ENCODE peak calls at places on chromosome 20, in four cellular contexts. X is left ventricle myocardium inferior, R is lower lobe of right lung, Q is MM.1S. H is an unnamed sample. For H3K27me3, the result is how much of the 10 kb centered on the place peaks cover.

GRCh38 chr20:50664248-50664647 is 27.1 kb downstream of the RIPOR3 start:
- DNase-seq in X (peak), R (no peak), Q (no peak), H (no peak)

GRCh38 chr20:3479025-3479424 is 8.2 kb downstream of the ATRN start:
- DNase-seq in X (no peak), R (no peak), Q (no peak), H (no peak)

GRCh38 chr20:63129376-63129965 is 86.5 kb downstream of the YTHDF1 start:
- DNase-seq in X (no peak), R (no peak), Q (no peak), H (no peak)

GRCh38 chr20:34938466-34939163 is 17.0 kb downstream of the GSS start:
- DNase-seq in X (peak), R (peak), Q (no peak), H (no peak)

GRCh38 chr20:15362849-15363248 is 1025.4 kb upstream of the FLRT3 start:
- DNase-seq in X (no peak), R (no peak), Q (no peak), H (no peak)

GRCh38 chr20:1752045-1752444 is 94.5 kb upstream of the SIRPG start:
- DNase-seq in X (no peak), R (no peak), Q (no peak), H (no peak)

GRCh38 chr20:16729565-16730460 is at the start of gene SNRPB2:
- DNase-seq in X (peak), R (peak), Q (peak), H (peak)

GRCh38 chr20:32152421-32153155 is 43.1 kb downstream of the TM9SF4 start:
- DNase-seq in X (no peak), R (no peak), Q (no peak), H (no peak)

GRCh38 chr20:23341073-23341472 is 9.5 kb upstream of the NXT1 start:
- DNase-seq in X (no peak), R (no peak), Q (no peak), H (no peak)

GRCh38 chr20:2109425-2110210 is 8.0 kb downstream of the STK35 start:
- DNase-seq in X (peak), R (no peak), Q (no peak), H (no peak)

GRCh38 chr20:2932497-2932896 is 59.2 kb downstream of the PTPRA start:
- DNase-seq in X (no peak), R (no peak), Q (no peak), H (no peak)

GRCh38 chr20:47262365-47263013 is 94.0 kb downstream of the ZMYND8 start:
- DNase-seq in X (no peak), R (no peak), Q (peak), H (no peak)

GRCh38 chr20:23043376-23043775 is 6.1 kb downstream of the THBD start:
- DNase-seq in X (no peak), R (no peak), Q (no peak), H (no peak)

GRCh38 chr20:36305602-36306556 is at the start of gene DLGAP4:
- DNase-seq in X (no peak), R (no peak), Q (no peak), H (no peak)

GRCh38 chr20:4217349-4217761 is 202.0 kb upstream of the RNF24 start:
- DNase-seq in X (peak), R (no peak), Q (no peak), H (no peak)

GRCh38 chr20:38270869-38271608 is 10.5 kb upstream of the KIAA1755 start:
- DNase-seq in X (peak), R (no peak), Q (no peak), H (peak)

GRCh38 chr20:36544134-36545018 is 3.1 kb downstream of the MYL9 start:
- DNase-seq in X (peak), R (peak), Q (no peak), H (no peak)

GRCh38 chr20:50516935-50517816 is 7.0 kb downstream of the PTPN1 start:
- DNase-seq in X (no peak), R (no peak), Q (no peak), H (no peak)

GRCh38 chr20:62951896-62952372 is 575 bp upstream of the SLC17A9 start:
- DNase-seq in X (no peak), R (peak), Q (no peak), H (no peak)

GRCh38 chr20:16611832-16612231 is 38.6 kb upstream of the KIF16B start:
- DNase-seq in X (no peak), R (no peak), Q (no peak), H (no peak)

GRCh38 chr20:50592282-50593004 is 82.3 kb downstream of the PTPN1 start:
- DNase-seq in X (peak), R (peak), Q (no peak), H (no peak)

GRCh38 chr20:45346851-45347250 is 1.4 kb downstream of the SDC4 start:
- DNase-seq in X (no peak), R (no peak), Q (no peak), H (no peak)

GRCh38 chr20:2086177-2086979 is 15.2 kb upstream of the STK35 start:
- DNase-seq in X (no peak), R (no peak), Q (no peak), H (no peak)

GRCh38 chr20:38450412-38450975 is 15.4 kb upstream of the SNHG17 start:
- DNase-seq in X (no peak), R (no peak), Q (no peak), H (no peak)

GRCh38 chr20:38730167-38730988 is 6.1 kb downstream of the SLC32A1 start:
- DNase-seq in X (no peak), R (no peak), Q (no peak), H (no peak)

GRCh38 chr20:45368221-45368980 is 5.4 kb downstream of the SYS1 start:
- DNase-seq in X (no peak), R (peak), Q (peak), H (no peak)

GRCh38 chr20:37922016-37922415 is 19.1 kb downstream of the VSTM2L start:
- DNase-seq in X (no peak), R (no peak), Q (no peak), H (no peak)

GRCh38 chr20:51312480-51312783 is 230.1 kb downstream of the NFATC2 start:
- DNase-seq in X (no peak), R (no peak), Q (no peak), H (no peak)

GRCh38 chr20:53214392-53214791 is 242.2 kb downstream of the TSHZ2 start:
- DNase-seq in X (no peak), R (no peak), Q (no peak), H (no peak)
- H3K4me3 ChIP-seq in X (no peak), R (no peak), Q (no peak), H (no peak)

GRCh38 chr20:48921168-48921882 is at the start of gene ARFGEF2:
- DNase-seq in X (peak), R (peak), Q (peak), H (no peak)
- TF ChIP-seq CTCF in X (peak), R (no peak), Q (no peak), H (no peak)

GRCh38 chr20:39850236-39850635 is 838.8 kb downstream of the MAFB start:
- DNase-seq in X (no peak), R (no peak), Q (no peak), H (no peak)
- H3K27me3 ChIP-seq in X (under half), R (under half), Q (under half), H (under half)

DNA sequence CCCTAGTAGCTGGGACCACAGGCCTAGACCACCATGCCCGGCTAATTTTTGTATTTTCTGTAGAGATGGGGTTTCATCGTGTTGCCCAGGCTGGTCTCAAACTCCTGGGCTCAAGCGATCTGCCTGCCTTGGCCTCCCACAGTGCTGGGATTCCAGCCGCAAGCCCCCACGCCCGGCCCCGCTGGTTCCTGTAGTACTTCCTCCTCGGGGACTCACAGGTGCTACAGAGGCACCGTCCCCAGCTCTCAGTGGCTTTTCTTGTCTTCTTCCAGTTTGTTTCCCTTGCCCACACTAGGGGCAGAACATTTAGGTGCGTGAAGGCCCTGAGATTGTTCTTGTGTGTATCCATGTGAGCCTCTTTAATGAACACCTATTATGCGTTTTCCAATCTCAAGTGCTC is 773 bp upstream of the ZBP1 start:
- DNase-seq in X (no peak), R (no peak), Q (peak), H (no peak)
- H3K4me3 ChIP-seq in X (no peak), R (no peak), Q (peak), H (no peak)

GRCh38 chr20:25245461-25245860 is 2.4 kb upstream of the PYGB start:
- DNase-seq in X (no peak), R (no peak), Q (no peak), H (no peak)

GRCh38 chr20:25246182-25246943 is 1.5 kb upstream of the PYGB start:
- DNase-seq in X (no peak), R (no peak), Q (peak), H (no peak)

GRCh38 chr20:25248501-25249172 is 752 bp downstream of the PYGB start:
- DNase-seq in X (peak), R (no peak), Q (peak), H (no peak)

GRCh38 chr20:25247666-25248500 is at the start of gene PYGB:
- DNase-seq in X (peak), R (peak), Q (peak), H (peak)

GRCh38 chr20:25247100-25247665 is 702 bp upstream of the PYGB start:
- DNase-seq in X (peak), R (peak), Q (peak), H (no peak)
- TF ChIP-seq CTCF in X (peak), R (peak), Q (peak), H (peak)

GRCh38 chr20:49480236-49480635 is 2.2 kb downstream of the KCNB1 start:
- DNase-seq in X (no peak), R (no peak), Q (no peak), H (no peak)

GRCh38 chr20:49478266-49478665 is 4.2 kb downstream of the KCNB1 start:
- DNase-seq in X (no peak), R (no peak), Q (no peak), H (no peak)

GRCh38 chr20:49481116-49481515 is 1.4 kb downstream of the KCNB1 start:
- DNase-seq in X (no peak), R (no peak), Q (no peak), H (no peak)

GRCh38 chr20:49478754-49479689 is 3.4 kb downstream of the KCNB1 start:
- DNase-seq in X (no peak), R (no peak), Q (no peak), H (no peak)

DNA sequence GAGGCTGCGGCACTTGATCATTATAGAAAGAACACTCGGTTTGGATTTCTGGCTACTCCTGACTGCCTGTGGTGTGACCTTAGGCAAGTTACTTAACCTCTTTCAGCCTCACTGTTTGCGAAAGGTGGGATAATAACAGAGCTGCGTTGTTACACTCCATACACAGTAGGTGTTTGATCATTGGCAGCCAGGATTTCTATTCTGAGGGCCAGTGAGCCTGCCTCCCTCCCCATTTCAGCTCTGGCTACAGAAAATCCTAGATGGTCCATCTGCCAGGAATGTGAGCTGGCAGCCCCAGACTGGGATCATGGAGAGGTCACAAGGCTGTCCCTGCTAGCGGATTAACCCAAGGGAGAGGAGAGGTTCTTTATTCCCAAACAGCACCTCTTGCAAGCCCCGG is 2.7 kb downstream of the KCNB1 start:
- DNase-seq in X (no peak), R (no peak), Q (no peak), H (no peak)
- H3K27me3 ChIP-seq in X (half or more), R (under half), Q (under half), H (under half)

GRCh38 chr20:10511166-10511506 is 76.0 kb downstream of the SLX4IP start:
- DNase-seq in X (no peak), R (no peak), Q (no peak), H (no peak)
- H3K4me3 ChIP-seq in X (peak), R (no peak), Q (peak), H (no peak)

GRCh38 chr20:43987531-43987930 is 72.9 kb downstream of the TOX2 start:
- DNase-seq in X (no peak), R (no peak), Q (no peak), H (no peak)
- TF ChIP-seq CTCF in X (no peak), R (no peak), Q (no peak), H (no peak)

GRCh38 chr20:61436268-61436667 is 184.2 kb downstream of the CDH4 start:
- DNase-seq in X (no peak), R (no peak), Q (no peak), H (peak)

GRCh38 chr20:61439251-61439650 is 187.2 kb downstream of the CDH4 start:
- DNase-seq in X (no peak), R (no peak), Q (no peak), H (no peak)

GRCh38 chr20:61436674-61437279 is 184.7 kb downstream of the CDH4 start:
- DNase-seq in X (no peak), R (no peak), Q (no peak), H (peak)

GRCh38 chr20:61438285-61438684 is 186.2 kb downstream of the CDH4 start:
- DNase-seq in X (no peak), R (no peak), Q (no peak), H (no peak)

GRCh38 chr20:61437280-61438206 is 185.5 kb downstream of the CDH4 start:
- DNase-seq in X (peak), R (no peak), Q (no peak), H (no peak)
- H3K27me3 ChIP-seq in X (half or more), R (under half), Q (half or more), H (under half)

H was measured in kidney epithelial cell.